ENCODE peak calls at places on chromosomes 1 and 21, in eight cellular contexts. I is adrenal gland, H is IMR-90, V is GM12892, P is transverse colon, F is GM12891, T is vagina, W is body of pancreas. Z is an unnamed sample.

GRCh38 chr1:77048615-77049005 is 170.6 kb downstream of the PIGK start:
- DNase-seq in I (no peak), H (no peak), V (no peak), P (no peak), F (no peak), T (no peak), W (no peak), Z (no peak)

GRCh38 chr1:23214640-23215039 is 2.7 kb downstream of the HTR1D start:
- DNase-seq in I (no peak), H (peak), V (no peak), P (no peak), F (no peak), T (no peak), W (no peak), Z (no peak)

GRCh38 chr21:44557491-44558328 is 885 bp downstream of the KRTAP10-3 start:
- DNase-seq in I (no peak), H (no peak), V (no peak), P (no peak), F (no peak), T (peak), W (no peak), Z (peak)

GRCh38 chr1:72567511-72567910 is 285.2 kb upstream of the NEGR1 start:
- DNase-seq in I (no peak), H (peak), V (no peak), P (no peak), F (no peak), T (no peak), W (no peak), Z (no peak)

GRCh38 chr1:108590947-108591346 is 31.0 kb downstream of the EEIG2 start:
- DNase-seq in I (no peak), H (peak), V (no peak), P (no peak), F (no peak), T (no peak), W (no peak), Z (no peak)

GRCh38 chr1:56123421-56123820 is 455.9 kb downstream of the PLPP3 start:
- DNase-seq in I (no peak), H (peak), V (no peak), P (no peak), F (no peak), T (no peak), W (no peak), Z (no peak)

GRCh38 chr1:43912607-43913006 is 21.0 kb upstream of the ARTN start:
- DNase-seq in I (no peak), H (peak), V (no peak), P (peak), F (no peak), T (no peak), W (no peak), Z (no peak)

GRCh38 chr1:27603962-27604578 is at the start of gene AHDC1:
- DNase-seq in I (peak), H (peak), V (peak), P (peak), F (peak), T (no peak), W (peak), Z (peak)

GRCh38 chr1:154453577-154454352 is 48.3 kb upstream of the TDRD10 start:
- DNase-seq in I (no peak), H (peak), V (no peak), P (no peak), F (no peak), T (no peak), W (no peak), Z (no peak)

GRCh38 chr1:6448749-6449631 is 17.0 kb downstream of the TNFRSF25 start:
- DNase-seq in I (peak), H (no peak), V (no peak), P (peak), F (no peak), T (no peak), W (no peak), Z (peak)

GRCh38 chr1:26946270-26946669 is 14.0 kb downstream of the KDF1 start:
- DNase-seq in I (no peak), H (no peak), V (no peak), P (no peak), F (no peak), T (no peak), W (no peak), Z (no peak)

GRCh38 chr21:34191876-34192275 is 118.5 kb downstream of the MRPS6 start:
- DNase-seq in I (no peak), H (no peak), V (no peak), P (no peak), F (no peak), T (no peak), W (no peak), Z (no peak)

GRCh38 chr1:20483833-20484525 is 2.0 kb downstream of the CAMK2N1 start:
- DNase-seq in I (peak), H (peak), V (no peak), P (peak), F (peak), T (no peak), W (no peak), Z (no peak)

GRCh38 chr1:197951089-197951488 is 33.9 kb downstream of the LHX9 start:
- DNase-seq in I (no peak), H (no peak), V (no peak), P (no peak), F (no peak), T (no peak), W (no peak), Z (no peak)

GRCh38 chr21:45280178-45280821 is 7.4 kb downstream of the POFUT2 start:
- DNase-seq in I (no peak), H (no peak), V (no peak), P (no peak), F (no peak), T (no peak), W (peak), Z (peak)

GRCh38 chr1:107140703-107141490 is at the start of gene NTNG1:
- DNase-seq in I (no peak), H (no peak), V (peak), P (no peak), F (no peak), T (no peak), W (peak), Z (no peak)

GRCh38 chr1:203592156-203592555 is 34.5 kb upstream of the ATP2B4 start:
- DNase-seq in I (no peak), H (peak), V (no peak), P (no peak), F (no peak), T (no peak), W (peak), Z (no peak)

GRCh38 chr1:114091711-114092110 is 62.0 kb downstream of the SYT6 start:
- DNase-seq in I (no peak), H (no peak), V (no peak), P (no peak), F (no peak), T (no peak), W (no peak), Z (no peak)

GRCh38 chr1:174074757-174075156 is 52.6 kb upstream of the RC3H1 start:
- DNase-seq in I (no peak), H (peak), V (no peak), P (no peak), F (no peak), T (no peak), W (no peak), Z (no peak)

GRCh38 chr1:206693029-206693428 is 8.3 kb downstream of the MAPKAPK2 start:
- DNase-seq in I (peak), H (peak), V (no peak), P (peak), F (no peak), T (no peak), W (peak), Z (no peak)

GRCh38 chr1:29555043-29555620 is 318.8 kb downstream of the PTPRU start:
- DNase-seq in I (no peak), H (no peak), V (no peak), P (no peak), F (no peak), T (no peak), W (no peak), Z (no peak)

GRCh38 chr1:156489166-156489934 is 11.2 kb downstream of the MEF2D start:
- DNase-seq in I (no peak), H (peak), V (no peak), P (no peak), F (no peak), T (no peak), W (no peak), Z (no peak)
- TF ChIP-seq POLR2A in I (peak), H (no peak), V (no peak), P (no peak), F (peak), T (no peak), W (no peak), Z (no peak)

DNA sequence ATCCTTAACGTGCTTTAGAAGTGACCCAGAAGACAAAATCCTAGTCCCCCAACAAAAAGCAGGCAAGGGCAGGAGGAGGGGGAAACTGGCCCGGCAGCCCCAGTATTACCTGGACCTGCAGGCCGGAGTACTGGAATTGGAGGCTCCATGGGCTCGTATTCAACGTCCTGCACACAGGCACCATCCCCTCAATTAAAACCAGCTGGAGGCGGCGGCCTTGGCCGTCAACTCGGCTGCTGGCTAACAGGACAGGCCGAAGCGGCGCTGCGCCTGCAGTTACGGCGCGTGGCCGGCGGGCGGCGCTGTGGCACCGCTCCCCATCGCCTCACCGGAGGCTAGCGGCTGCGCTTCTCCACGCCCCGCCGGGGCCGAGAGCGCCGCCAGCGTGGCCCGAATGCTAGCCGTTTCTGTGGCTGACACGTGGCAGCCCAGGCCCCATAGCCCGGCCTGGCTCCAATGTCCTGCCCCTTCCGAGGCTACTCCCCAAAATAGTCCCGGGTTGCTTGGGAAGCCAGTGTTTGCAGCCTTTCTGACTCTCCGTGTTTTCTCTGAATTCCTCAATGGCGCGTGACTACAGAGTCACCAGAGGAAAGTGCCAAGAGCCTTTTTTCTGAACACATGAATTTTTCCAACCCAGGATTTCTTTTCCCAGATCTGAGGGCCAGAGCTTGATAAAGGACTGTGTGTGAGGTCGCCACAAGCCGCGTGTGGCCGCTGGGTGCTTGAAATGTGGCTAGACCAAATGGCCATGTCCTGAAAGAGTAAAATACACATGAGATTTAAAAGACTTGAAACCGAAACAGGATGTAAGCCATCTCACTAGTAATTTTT is 82.5 kb downstream of the HHIPL2 start:
- DNase-seq in I (peak), H (peak), V (peak), P (peak), F (peak), T (peak), W (peak), Z (peak)
- TF ChIP-seq POLR2A in I (peak), H (peak), V (no peak), P (no peak), F (no peak), T (no peak), W (peak), Z (no peak)

DNA sequence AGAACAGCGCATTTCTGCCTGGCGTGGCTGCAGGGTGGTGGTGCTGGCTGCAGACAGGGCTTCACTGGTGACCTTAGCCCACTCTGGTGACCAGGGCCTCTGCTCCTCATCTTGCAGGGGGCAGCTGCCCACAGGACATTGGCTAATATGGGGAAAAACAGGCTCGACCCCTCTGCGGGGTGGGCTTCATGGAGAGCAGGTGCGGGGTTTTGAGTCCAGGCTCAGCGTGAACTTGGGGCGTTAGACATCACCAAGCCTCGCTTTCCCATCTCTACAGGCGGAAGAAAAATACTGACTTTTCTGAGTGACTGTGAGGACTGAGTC is 24.4 kb downstream of the LHX4 start:
- DNase-seq in I (no peak), H (no peak), V (no peak), P (no peak), F (no peak), T (no peak), W (no peak), Z (no peak)
- TF ChIP-seq POLR2A in I (no peak), H (no peak), V (no peak), P (no peak), F (no peak), T (no peak), W (no peak), Z (no peak)

GRCh38 chr1:21619041-21619947 is 49.9 kb downstream of the RAP1GAP start:
- DNase-seq in I (no peak), H (no peak), V (no peak), P (no peak), F (no peak), T (no peak), W (peak), Z (no peak)
- TF ChIP-seq POLR2A in I (no peak), H (no peak), V (no peak), P (no peak), F (no peak), T (no peak), W (no peak), Z (no peak)

GRCh38 chr1:24373044-24373443 is 40.5 kb downstream of the STPG1 start:
- DNase-seq in I (no peak), H (no peak), V (no peak), P (no peak), F (peak), T (no peak), W (no peak), Z (peak)
- TF ChIP-seq POLR2A in I (no peak), H (no peak), V (no peak), P (no peak), F (no peak), T (no peak), W (no peak), Z (no peak)

DNA sequence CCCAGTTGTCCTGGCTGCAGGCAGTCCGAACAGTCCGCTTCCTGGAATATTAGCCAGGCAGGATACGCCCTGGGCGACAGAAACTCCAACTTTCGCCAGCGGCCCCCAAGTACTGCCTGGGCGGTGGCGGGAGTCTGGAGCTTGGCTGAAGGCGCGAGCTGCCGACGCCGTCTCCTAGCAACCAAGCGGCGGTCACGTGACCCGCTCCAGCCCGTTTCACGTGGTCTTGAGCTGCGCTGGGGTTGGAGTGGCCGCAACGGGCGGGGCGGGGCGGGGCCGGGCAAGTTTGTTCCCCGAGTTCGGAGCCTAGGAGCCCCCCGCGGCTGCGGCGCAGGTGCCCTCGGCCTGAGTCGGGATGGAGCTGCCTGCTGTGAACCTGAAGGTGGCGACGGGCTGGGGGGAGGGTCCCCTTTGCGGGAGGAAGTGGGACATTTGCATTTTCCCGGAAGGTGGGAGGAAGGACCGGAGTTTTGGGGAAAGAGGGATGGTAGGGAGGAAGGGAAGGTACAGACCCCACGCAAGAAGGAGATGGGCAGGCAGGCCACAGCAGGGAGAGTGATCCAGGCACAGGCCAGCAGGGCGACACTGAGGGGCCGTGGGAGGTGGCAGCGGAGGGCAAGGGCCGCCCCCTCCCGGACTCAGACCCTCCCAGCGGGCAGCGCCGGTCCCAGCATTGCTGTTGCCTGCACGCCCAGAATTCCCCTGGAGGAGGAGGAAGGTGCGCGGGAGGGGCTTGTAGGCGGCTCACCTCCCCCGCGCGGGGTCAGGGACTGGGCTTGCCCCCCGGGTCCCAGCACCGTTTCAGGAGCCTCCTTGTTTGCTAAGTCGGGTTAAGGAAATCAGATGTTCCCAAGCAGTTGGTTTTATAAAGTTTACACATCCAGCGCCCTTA is at the start of gene AGTRAP:
- DNase-seq in I (peak), H (peak), V (peak), P (peak), F (peak), T (peak), W (peak), Z (peak)
- TF ChIP-seq POLR2A in I (no peak), H (no peak), V (no peak), P (no peak), F (no peak), T (no peak), W (no peak), Z (no peak)

GRCh38 chr1:221742555-221743415 is 896 bp upstream of the DUSP10 start:
- DNase-seq in I (peak), H (peak), V (peak), P (peak), F (peak), T (no peak), W (peak), Z (peak)
- TF ChIP-seq POLR2A in I (peak), H (no peak), V (no peak), P (peak), F (peak), T (no peak), W (peak), Z (peak)

GRCh38 chr1:168481586-168481985 is 62.2 kb downstream of the XCL2 start:
- DNase-seq in I (no peak), H (no peak), V (no peak), P (no peak), F (no peak), T (no peak), W (no peak), Z (no peak)

GRCh38 chr1:168482106-168482505 is 61.7 kb downstream of the XCL2 start:
- DNase-seq in I (no peak), H (no peak), V (no peak), P (no peak), F (no peak), T (no peak), W (no peak), Z (no peak)

GRCh38 chr1:168483531-168483930 is 60.3 kb downstream of the XCL2 start:
- DNase-seq in I (no peak), H (peak), V (no peak), P (no peak), F (no peak), T (no peak), W (no peak), Z (no peak)

GRCh38 chr1:168484083-168484482 is 59.7 kb downstream of the XCL2 start:
- DNase-seq in I (no peak), H (no peak), V (no peak), P (no peak), F (no peak), T (no peak), W (no peak), Z (no peak)

GRCh38 chr1:168480997-168481396 is 62.8 kb downstream of the XCL2 start:
- DNase-seq in I (no peak), H (no peak), V (no peak), P (no peak), F (no peak), T (no peak), W (no peak), Z (no peak)
- TF ChIP-seq POLR2A in I (no peak), H (no peak), V (no peak), P (no peak), F (no peak), T (no peak), W (no peak), Z (no peak)

GRCh38 chr1:180791806-180792205 is 120.9 kb upstream of the KIAA1614 start:
- DNase-seq in I (no peak), H (peak), V (no peak), P (no peak), F (no peak), T (no peak), W (no peak), Z (no peak)

GRCh38 chr1:180786633-180787032 is 126.1 kb upstream of the KIAA1614 start:
- DNase-seq in I (no peak), H (no peak), V (no peak), P (no peak), F (no peak), T (no peak), W (no peak), Z (no peak)

GRCh38 chr1:180785887-180786286 is 126.8 kb upstream of the KIAA1614 start:
- DNase-seq in I (no peak), H (no peak), V (no peak), P (no peak), F (no peak), T (no peak), W (no peak), Z (no peak)

GRCh38 chr1:180787628-180788307 is 124.9 kb upstream of the KIAA1614 start:
- DNase-seq in I (no peak), H (no peak), V (no peak), P (no peak), F (no peak), T (no peak), W (no peak), Z (no peak)

DNA sequence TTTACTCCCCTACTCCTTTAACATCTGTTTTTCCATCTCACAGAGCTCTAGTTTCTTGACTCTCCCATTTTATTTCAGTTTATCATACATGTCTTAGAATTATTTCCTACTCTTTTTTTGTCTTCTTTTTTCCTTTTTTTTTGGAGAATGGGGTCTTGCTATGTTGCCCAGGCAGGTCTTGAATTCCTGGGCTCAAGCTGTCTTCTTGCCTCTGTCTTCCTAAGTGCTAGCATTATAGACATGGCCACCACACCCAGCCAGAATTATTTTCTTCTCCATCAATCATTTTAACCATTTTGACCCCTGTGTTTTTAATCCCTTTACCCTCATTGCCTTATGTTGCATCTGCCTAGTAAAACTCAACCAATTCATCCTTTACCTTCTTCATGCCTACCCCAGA is 123.2 kb upstream of the KIAA1614 start:
- DNase-seq in I (no peak), H (no peak), V (no peak), P (no peak), F (no peak), T (no peak), W (no peak), Z (no peak)
- TF ChIP-seq POLR2A in I (no peak), H (no peak), V (no peak), P (no peak), F (no peak), T (no peak), W (no peak), Z (no peak)

GRCh38 chr1:37859507-37860345 is at the start of gene MTF1:
- DNase-seq in I (peak), H (peak), V (peak), P (peak), F (peak), T (peak), W (peak), Z (peak)
- TF ChIP-seq POLR2A in I (peak), H (peak), V (peak), P (peak), F (peak), T (no peak), W (peak), Z (peak)